ENCODE peak calls at places on chromosomes 3 and 15, in six cellular contexts. R is cardiac muscle cell, S is lung, G is body of pancreas, Z is left lung, P is MM.1S. X is an unnamed sample.

GRCh38 chr15:66115568-66116206 is 137.9 kb downstream of the MEGF11 start:
- DNase-seq in Z (no peak), S (no peak), R (no peak), G (peak; percentile 20), P (peak; percentile 42), X (no peak)

GRCh38 chr3:52109556-52110380 is 44.5 kb downstream of the POC1A start:
- DNase-seq in S (no peak), G (peak; percentile 33), R (no peak), P (no peak), Z (no peak), X (no peak)

GRCh38 chr3:29282431-29283296 is 1.8 kb downstream of the RBMS3 start:
- DNase-seq in S (no peak), P (no peak), Z (no peak), R (peak; percentile 34), G (no peak), X (peak; percentile 59)

GRCh38 chr3:66498718-66499611 is 1.9 kb downstream of the LRIG1 start:
- DNase-seq in G (no peak), Z (no peak), S (no peak), R (no peak), P (no peak), X (no peak)

GRCh38 chr3:194879126-194879887 is 193.6 kb downstream of the FAM43A start:
- DNase-seq in Z (no peak), P (no peak), G (peak; percentile 31), S (no peak), R (no peak), X (no peak)

GRCh38 chr3:174488527-174488926 is 370.6 kb upstream of the NAALADL2 start:
- DNase-seq in Z (no peak), S (no peak), R (no peak), P (no peak), G (no peak), X (no peak)

GRCh38 chr15:93801206-93801605 is 430.2 kb upstream of the MCTP2 start:
- DNase-seq in P (no peak), S (no peak), G (no peak), Z (no peak), R (no peak), X (no peak)

GRCh38 chr3:149727676-149728075 is 24.6 kb downstream of the COMMD2 start:
- DNase-seq in S (no peak), R (no peak), P (no peak), G (no peak), Z (no peak), X (no peak)

GRCh38 chr3:31066999-31067398 is 172.5 kb upstream of the GADL1 start:
- DNase-seq in R (no peak), S (no peak), P (no peak), Z (no peak), G (peak; percentile 25), X (peak; percentile 89)

GRCh38 chr3:59265566-59265965 is 215.7 kb upstream of the CFAP20DC start:
- DNase-seq in G (no peak), S (no peak), R (no peak), Z (no peak), P (no peak), X (no peak)

GRCh38 chr3:154843647-154844046 is 236.5 kb upstream of the MME start:
- DNase-seq in S (no peak), Z (no peak), R (no peak), G (no peak), P (no peak), X (no peak)

GRCh38 chr3:52769786-52770445 is 824 bp downstream of the NEK4 start:
- DNase-seq in R (peak; percentile 28), P (peak; percentile 20), S (no peak), G (no peak), Z (no peak), X (no peak)

GRCh38 chr15:66599536-66600239 is 33.9 kb upstream of the LCTL start:
- DNase-seq in P (no peak), G (no peak), Z (no peak), S (no peak), R (no peak), X (no peak)

GRCh38 chr15:41161336-41161735 is 45.3 kb upstream of the INO80 start:
- DNase-seq in P (no peak), G (no peak), R (no peak), S (no peak), Z (no peak), X (no peak)

GRCh38 chr15:67067161-67067853 is 1.9 kb downstream of the SMAD3 start:
- DNase-seq in R (peak; percentile 58), P (no peak), Z (peak; percentile 65), G (peak; percentile 19), S (no peak), X (no peak)

GRCh38 chr3:129783470-129783869 is 110.0 kb downstream of the TMCC1 start:
- DNase-seq in Z (no peak), R (no peak), P (no peak), G (no peak), S (no peak), X (no peak)

GRCh38 chr3:42830437-42831320 is 21.4 kb downstream of the ACKR2 start:
- DNase-seq in P (no peak), Z (no peak), G (no peak), R (peak; percentile 75), S (no peak), X (no peak)

GRCh38 chr15:80854104-80854503 is 74.9 kb downstream of the CEMIP start:
- DNase-seq in S (no peak), R (no peak), Z (no peak), G (peak; percentile 22), P (no peak), X (no peak)

GRCh38 chr3:193590088-193590856 is 2.7 kb upstream of the OPA1 start:
- DNase-seq in R (no peak), P (no peak), S (no peak), Z (no peak), G (no peak), X (peak; percentile 92)

GRCh38 chr3:90080988-90081387 is 973.6 kb downstream of the EPHA3 start:
- DNase-seq in P (no peak), S (no peak), Z (no peak), G (no peak), R (no peak), X (no peak)

GRCh38 chr15:61736792-61737191 is 323.5 kb downstream of the VPS13C start:
- DNase-seq in P (no peak), S (no peak), G (no peak), Z (no peak), R (no peak), X (no peak)

GRCh38 chr3:11703185-11703584 is 59.5 kb upstream of the VGLL4 start:
- DNase-seq in S (no peak), Z (no peak), R (no peak), G (no peak), P (no peak), X (no peak)

GRCh38 chr3:172305552-172305951 is 142.7 kb downstream of the GHSR start:
- DNase-seq in G (peak; percentile 36), R (no peak), S (no peak), Z (no peak), P (no peak), X (peak; percentile 85)

GRCh38 chr3:183331518-183331917 is 78.5 kb downstream of the B3GNT5 start:
- DNase-seq in R (no peak), S (no peak), Z (no peak), G (no peak), P (no peak), X (no peak)

GRCh38 chr15:48811325-48811938 is 563 bp upstream of the CEP152 start:
- DNase-seq in S (no peak), P (peak; percentile 16), R (peak; percentile 11), Z (no peak), G (peak; percentile 3), X (no peak)

GRCh38 chr15:48806151-48806550 is 4.7 kb downstream of the CEP152 start:
- DNase-seq in R (no peak), Z (no peak), S (no peak), G (no peak), P (no peak), X (peak; percentile 47)

GRCh38 chr15:48810414-48811324 is at the start of gene CEP152:
- DNase-seq in R (peak; percentile 100), S (peak; percentile 98), G (peak; percentile 99), Z (peak; percentile 99), P (peak; percentile 100), X (peak; percentile 100)
- TF ChIP-seq CTCF in R (no peak), S (no peak), G (no peak), Z (no peak), P (no peak), X (no peak)

DNA sequence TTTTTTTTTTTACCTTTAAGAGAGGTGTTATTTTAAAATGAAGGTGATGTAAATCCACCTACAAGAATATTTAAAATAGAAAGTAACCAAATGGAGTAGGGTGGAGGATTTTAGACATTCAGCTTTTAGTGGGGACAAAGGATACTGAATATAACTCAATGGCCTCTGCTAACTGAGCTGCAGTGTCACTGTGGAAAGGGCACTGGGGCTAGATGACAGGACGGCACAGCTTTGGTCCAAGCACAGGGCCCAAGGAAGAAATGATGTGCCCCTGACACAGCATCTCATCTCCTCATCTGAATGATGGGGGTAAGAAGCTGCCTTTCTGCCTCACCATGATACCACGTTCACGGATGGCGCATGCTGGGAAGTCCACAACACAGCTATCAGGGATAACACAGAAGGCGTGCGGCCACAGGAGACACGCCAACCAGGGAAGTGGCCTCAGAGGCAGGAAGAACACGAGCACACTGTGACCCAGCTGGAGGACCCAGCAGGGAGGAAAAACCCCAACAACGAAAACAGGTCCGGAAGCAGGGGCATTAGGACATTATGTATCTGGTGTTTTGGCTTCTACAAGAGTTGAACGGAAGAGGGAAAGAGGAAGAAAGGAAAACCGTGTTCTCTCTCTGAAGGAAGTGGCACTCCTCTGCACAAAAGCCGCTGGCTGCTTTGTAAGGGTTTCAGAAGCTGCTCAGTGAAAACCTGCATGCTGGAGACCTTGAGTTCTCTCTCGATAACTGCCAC is 62.0 kb downstream of the HACD2 start:
- DNase-seq in R (no peak), S (no peak), Z (no peak), G (peak; percentile 26), P (peak; percentile 21), X (no peak)
- H3K27ac ChIP-seq in R (peak overlapping the region; percentile 78), S (no peak overlapping the region), Z (peak overlapping the region; percentile 39), G (no peak overlapping the region), P (peak overlapping the region; percentile 36), X (no peak overlapping the region)

DNA sequence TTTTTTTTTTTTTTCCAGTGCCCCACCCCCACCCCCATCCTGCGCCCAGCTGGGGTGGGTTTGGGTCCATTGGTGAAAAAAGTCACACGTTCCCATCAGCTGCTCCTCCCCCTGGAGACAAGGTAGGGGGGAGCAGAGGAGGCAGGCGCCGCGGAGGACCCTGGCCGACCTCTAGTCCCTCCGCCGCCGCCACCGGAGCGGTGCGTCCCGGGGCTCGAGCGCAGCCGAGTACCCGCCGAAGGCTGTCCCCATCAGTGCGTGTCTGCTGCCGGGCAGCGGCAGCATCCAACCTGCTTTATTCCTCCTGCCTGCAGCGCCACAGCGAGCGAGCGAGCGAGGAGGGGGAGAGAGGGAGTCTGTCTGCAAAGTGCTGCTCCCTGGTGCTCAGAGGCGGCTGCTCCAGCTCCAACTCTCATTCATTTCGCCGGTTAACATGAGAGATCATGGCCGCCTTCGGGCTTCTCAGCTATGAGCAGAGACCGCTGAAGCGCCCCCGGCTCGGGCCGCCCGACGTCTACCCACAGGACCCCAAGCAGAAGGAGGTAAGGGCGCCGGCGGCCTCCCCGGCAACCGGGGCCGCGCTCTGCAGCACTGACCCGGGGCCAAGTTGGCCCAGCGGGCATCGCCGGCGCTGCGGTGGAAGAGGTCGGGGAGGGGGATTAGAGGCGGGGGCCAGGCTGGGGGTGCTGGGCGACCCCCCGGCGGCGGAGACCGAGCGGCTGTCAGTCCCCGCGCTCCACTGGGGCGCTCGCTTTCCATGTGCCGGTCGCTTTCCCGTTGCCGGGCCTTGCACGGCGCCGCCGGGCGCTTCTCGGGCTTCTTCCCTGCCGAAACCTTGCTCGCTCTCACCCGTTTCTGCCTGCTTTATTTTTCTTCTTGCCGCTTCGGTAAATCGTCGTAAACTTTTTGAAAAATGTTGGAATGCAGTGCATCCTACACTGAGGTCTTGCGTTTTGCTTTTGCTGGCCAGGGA is 1.3 kb downstream of the MED12L start:
- DNase-seq in G (peak; percentile 81), P (peak; percentile 91), R (peak; percentile 92), Z (peak; percentile 91), S (peak; percentile 77), X (peak; percentile 86)
- H3K27me3 ChIP-seq in G (no peaks in the 10 kb centered on the region), P (peaks cover 15% of the 10 kb centered on the region), R (no peaks in the 10 kb centered on the region), Z (peaks cover 66% of the 10 kb centered on the region), S (peaks cover 7% of the 10 kb centered on the region), X (no peaks in the 10 kb centered on the region)

GRCh38 chr15:77094397-77095030 is 23.6 kb upstream of the TSPAN3 start:
- DNase-seq in G (no peak), Z (no peak), P (no peak), R (no peak), S (no peak), X (no peak)
- TF ChIP-seq CTCF in G (no peak), Z (no peak), P (peak; percentile 25), R (peak; percentile 36), S (no peak), X (peak; percentile 58)

X was measured in brain microvascular endothelial cell.